ENCODE peak calls at places on chromosomes 2 and 18, in four cellular contexts. W is GM12865, D is fibroblast of lung, F is tibial nerve. K is an unnamed sample.

GRCh38 chr2:11710210-11710609 is 36.2 kb upstream of the LPIN1 start:
- DNase-seq in W (no peak), D (peak), F (no peak), K (peak)

GRCh38 chr18:6628189-6628588 is 101.3 kb upstream of the ARHGAP28 start:
- DNase-seq in W (no peak), D (no peak), F (no peak), K (no peak)

GRCh38 chr18:27121108-27121507 is 64.0 kb downstream of the CHST9 start:
- DNase-seq in W (no peak), D (no peak), F (no peak), K (no peak)

GRCh38 chr2:218010116-218010837 is 7.5 kb upstream of the TNS1 start:
- DNase-seq in W (no peak), D (peak), F (no peak), K (peak)

GRCh38 chr2:199485732-199486335 is 28.1 kb upstream of the SATB2 start:
- DNase-seq in W (peak), D (peak), F (peak), K (peak)

GRCh38 chr2:238055841-238056240 is 5.0 kb upstream of the SCLY start:
- DNase-seq in W (no peak), D (no peak), F (no peak), K (no peak)

GRCh38 chr2:177604291-177605065 is 211.9 kb downstream of the AGPS start:
- DNase-seq in W (peak), D (peak), F (peak), K (peak)

GRCh38 chr2:237951878-237952277 is 14.9 kb upstream of the UBE2F start:
- DNase-seq in W (no peak), D (no peak), F (no peak), K (no peak)

GRCh38 chr2:226902041-226902972 is 66.5 kb downstream of the RHBDD1 start:
- DNase-seq in W (no peak), D (no peak), F (no peak), K (peak)

GRCh38 chr2:100623033-100623715 is 60.4 kb downstream of the PDCL3 start:
- DNase-seq in W (no peak), D (no peak), F (no peak), K (no peak)

GRCh38 chr2:36403675-36404230 is 48.2 kb downstream of the CRIM1 start:
- DNase-seq in W (no peak), D (peak), F (no peak), K (peak)

GRCh38 chr2:23601301-23601965 is 216.5 kb downstream of the KLHL29 start:
- DNase-seq in W (no peak), D (peak), F (no peak), K (no peak)

GRCh38 chr2:20225294-20226151 is 593 bp upstream of the SDC1 start:
- DNase-seq in W (peak), D (peak), F (no peak), K (peak)

GRCh38 chr18:76494541-76495403 is at the start of gene ZNF516:
- DNase-seq in W (peak), D (peak), F (peak), K (peak)

GRCh38 chr18:28175930-28176673 is 828 bp downstream of the CDH2 start:
- DNase-seq in W (no peak), D (peak), F (no peak), K (peak)

GRCh38 chr18:12990128-12990485 is 1.1 kb upstream of the CEP192 start:
- DNase-seq in W (peak), D (no peak), F (no peak), K (no peak)

GRCh38 chr2:183078163-183078466 is 432 bp upstream of the DUSP19 start:
- DNase-seq in W (no peak), D (no peak), F (no peak), K (no peak)

GRCh38 chr2:234768608-234769196 is 183.1 kb upstream of the SH3BP4 start:
- DNase-seq in W (no peak), D (peak), F (no peak), K (peak)

DNA sequence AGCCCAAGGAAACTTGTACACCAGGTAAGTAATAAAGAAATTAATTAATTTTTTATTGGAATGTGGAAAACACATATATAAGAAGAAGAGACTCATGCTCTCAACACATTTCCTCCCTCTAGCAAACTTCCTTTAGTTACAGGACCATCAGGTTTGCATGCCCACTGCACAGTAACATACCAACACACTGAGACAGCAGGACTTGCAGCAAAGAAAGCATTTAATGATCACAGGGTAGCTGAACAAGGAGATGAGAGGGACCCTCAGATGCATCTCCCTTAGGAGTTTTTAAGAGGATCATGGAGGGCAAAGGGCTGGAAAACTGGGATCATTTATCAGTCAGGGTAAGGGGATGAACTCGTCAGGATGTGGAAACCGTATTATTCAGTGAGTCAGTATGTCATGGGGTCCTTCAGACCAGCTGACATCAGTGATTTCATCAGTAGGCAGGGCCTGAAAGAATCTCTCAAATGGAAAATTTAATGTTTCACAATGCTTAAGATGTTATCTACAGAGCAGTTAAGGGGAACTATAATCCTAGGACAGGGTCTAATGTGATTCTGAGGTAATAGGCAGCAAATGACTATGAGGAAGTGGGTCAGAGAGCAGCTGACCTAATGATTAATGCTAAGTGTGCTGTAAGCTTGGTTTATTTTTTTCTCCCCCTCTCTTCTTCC is 193.8 kb upstream of the RND3 start:
- DNase-seq in W (no peak), D (peak), F (no peak), K (peak)
- H3K4me3 ChIP-seq in W (no peak), D (no peak), F (no peak), K (no peak)

GRCh38 chr2:172894723-172895387 is 159.2 kb downstream of the RAPGEF4 start:
- DNase-seq in W (no peak), D (no peak), F (no peak), K (no peak)
- TF ChIP-seq CTCF in W (no peak), D (no peak), F (no peak), K (no peak)

DNA sequence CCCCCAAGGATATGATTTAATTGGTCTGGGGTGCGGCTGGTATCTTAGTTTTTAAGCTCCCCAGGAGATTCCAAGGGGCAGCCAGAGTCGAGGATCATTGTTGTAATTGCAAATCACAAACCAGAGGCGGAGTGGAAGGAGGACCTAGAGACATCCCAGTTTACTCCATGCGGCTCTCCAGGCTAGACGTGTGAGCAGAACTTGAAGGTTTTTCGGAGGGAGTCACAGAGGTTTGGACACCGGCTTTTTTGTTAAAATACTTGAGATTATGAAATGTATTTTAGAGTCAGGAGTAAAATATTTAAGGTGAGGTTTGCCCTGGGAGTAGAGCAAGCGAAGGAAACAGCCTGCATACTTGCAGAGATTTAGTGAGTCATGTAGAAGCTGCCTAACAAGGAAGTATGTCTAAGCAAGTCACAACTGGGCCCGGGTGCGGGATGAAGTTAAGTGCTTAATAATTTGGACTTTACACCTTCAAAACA is 39.5 kb downstream of the TGOLN2 start:
- DNase-seq in W (no peak), D (peak), F (no peak), K (peak)
- H3K4me3 ChIP-seq in W (no peak), D (no peak), F (no peak), K (no peak)

GRCh38 chr2:240894836-240895558 is 959 bp downstream of the MAB21L4 start:
- DNase-seq in W (no peak), D (no peak), F (no peak), K (no peak)
- TF ChIP-seq CTCF in W (no peak), D (no peak), F (no peak), K (no peak)

DNA sequence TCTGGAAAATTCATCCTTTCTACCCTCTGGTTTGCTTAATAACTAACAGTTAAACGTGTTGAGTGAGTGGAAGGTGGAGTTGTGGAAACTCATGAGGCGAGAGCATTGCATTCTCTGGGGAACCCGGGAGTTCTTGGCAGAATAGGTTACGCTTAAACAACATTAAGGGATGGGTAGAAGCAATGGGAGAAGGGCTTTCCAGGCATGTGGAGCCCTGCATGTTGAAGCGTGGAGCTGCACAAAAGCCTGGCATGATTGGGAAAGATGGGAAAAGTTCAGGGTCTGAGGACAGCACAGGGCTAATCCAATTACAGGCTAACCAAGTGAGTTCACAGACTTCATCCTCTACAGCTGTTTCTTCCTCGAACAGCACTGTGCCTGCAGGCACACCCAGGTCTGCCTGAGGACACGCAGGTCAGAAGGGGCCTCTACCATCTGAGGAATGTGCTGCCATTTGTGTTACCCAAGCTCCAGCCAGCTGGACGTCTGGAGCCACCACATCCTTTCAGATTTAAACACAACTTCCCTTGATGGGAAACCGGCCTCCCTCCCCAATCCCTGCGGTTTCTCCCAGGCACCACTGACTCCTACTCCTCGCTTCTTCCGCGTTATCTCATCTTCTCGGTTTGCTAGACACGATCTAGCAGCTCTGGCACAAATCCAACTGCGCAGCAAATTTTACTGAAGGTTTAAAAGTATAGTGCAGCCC is 164.2 kb downstream of the ANTXR1 start:
- DNase-seq in W (no peak), D (peak), F (peak), K (peak)
- H3K4me3 ChIP-seq in W (no peak), D (no peak), F (peak), K (no peak)

GRCh38 chr2:127697482-127698180 is 3.7 kb upstream of the SFT2D3 start:
- DNase-seq in W (no peak), D (no peak), F (no peak), K (no peak)

GRCh38 chr2:127700527-127701192 is 637 bp upstream of the SFT2D3 start:
- DNase-seq in W (peak), D (no peak), F (no peak), K (no peak)

GRCh38 chr2:127698553-127699355 is 2.5 kb upstream of the SFT2D3 start:
- DNase-seq in W (no peak), D (no peak), F (no peak), K (no peak)

GRCh38 chr2:127694986-127695385 is 6.3 kb upstream of the SFT2D3 start:
- DNase-seq in W (no peak), D (no peak), F (no peak), K (peak)

GRCh38 chr2:127695491-127696472 is 5.5 kb upstream of the SFT2D3 start:
- DNase-seq in W (peak), D (peak), F (peak), K (peak)
- TF ChIP-seq CTCF in W (peak), D (peak), F (peak), K (peak)

GRCh38 chr2:170813611-170814550 is 2.8 kb upstream of the GAD1 start:
- DNase-seq in W (peak), D (peak), F (no peak), K (peak)

GRCh38 chr2:170815746-170816498 is 765 bp upstream of the GAD1 start:
- DNase-seq in W (peak), D (peak), F (peak), K (peak)

GRCh38 chr2:170814551-170815245 is 2.0 kb upstream of the GAD1 start:
- DNase-seq in W (no peak), D (no peak), F (no peak), K (no peak)

GRCh38 chr2:170816499-170817246 is at the start of gene GAD1:
- DNase-seq in W (peak), D (peak), F (peak), K (peak)

DNA sequence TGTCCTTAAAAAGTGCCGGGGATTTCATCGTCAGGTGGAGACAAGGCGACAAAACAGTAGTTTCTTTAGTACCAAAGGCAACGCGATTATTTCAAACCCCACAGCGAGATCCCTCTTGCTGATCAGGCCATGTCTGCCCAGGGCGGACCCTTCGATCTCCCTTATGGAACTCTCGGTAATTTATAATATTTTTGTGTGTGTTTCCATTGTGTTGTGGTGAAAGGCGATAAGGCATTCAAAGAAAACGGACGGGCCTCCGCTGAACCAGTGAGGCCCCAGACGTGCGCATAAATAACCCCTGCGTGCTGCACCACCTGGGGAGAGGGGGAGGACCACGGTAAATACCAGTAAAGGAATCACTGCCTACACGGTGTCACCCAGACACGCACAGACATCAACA is 1.4 kb upstream of the GAD1 start:
- DNase-seq in W (no peak), D (no peak), F (no peak), K (no peak)
- H3K4me3 ChIP-seq in W (no peak), D (no peak), F (peak), K (no peak)

K was measured in cardiac fibroblast.